ENCODE peak calls at places on chromosomes 2 and 18, in eight cellular contexts. J is cardiac muscle cell; Y is PC-3; L is spleen; V is CD8-positive, alpha-beta memory T cell; H is CD8-positive, alpha-beta T cell; D is heart left ventricle; U is IMR-90. O is an unnamed sample. For H3K4me1 and H3K9me3, the result is how much of the 10 kb centered on the place peaks cover.

GRCh38 chr2:62398295-62398855 is 107.6 kb downstream of the TMEM17 start:
- DNase-seq in L (no peak), V (no peak), D (no peak), U (no peak), J (no peak), H (no peak), Y (no peak), O (no peak)

GRCh38 chr2:118090387-118091139 is 2.3 kb downstream of the INSIG2 start:
- DNase-seq in J (no peak), D (no peak), V (no peak), H (no peak), Y (no peak), L (no peak), U (no peak), O (no peak)

GRCh38 chr2:152409691-152410597 is 75.0 kb downstream of the FMNL2 start:
- DNase-seq in Y (peak), V (no peak), L (no peak), J (no peak), H (no peak), D (no peak), U (peak), O (no peak)

GRCh38 chr2:187547353-187547979 is 6.8 kb downstream of the TFPI start:
- DNase-seq in Y (peak), H (no peak), U (peak), J (no peak), V (no peak), D (peak), L (no peak), O (peak)

GRCh38 chr2:43196773-43197567 is 29.4 kb downstream of the ZFP36L2 start:
- DNase-seq in D (no peak), H (no peak), J (no peak), U (peak), V (no peak), L (no peak), Y (no peak), O (no peak)

GRCh38 chr2:132668986-132669853 is 785 bp downstream of the LYPD1 start:
- DNase-seq in Y (peak), L (no peak), D (no peak), V (no peak), U (no peak), J (peak), H (no peak), O (peak)

GRCh38 chr2:29012211-29012681 is 31.1 kb downstream of the TOGARAM2 start:
- DNase-seq in D (peak), J (peak), H (peak), Y (no peak), L (peak), U (no peak), V (peak), O (no peak)

GRCh38 chr2:190404487-190404886 is 3.7 kb upstream of the MFSD6 start:
- DNase-seq in Y (no peak), J (no peak), D (no peak), L (no peak), U (peak), H (no peak), V (no peak), O (no peak)

GRCh38 chr18:23228102-23229051 is 93.1 kb downstream of the CABLES1 start:
- DNase-seq in J (no peak), U (peak), D (no peak), Y (peak), H (no peak), V (no peak), L (no peak), O (peak)

GRCh38 chr2:175864131-175864728 is 137.8 kb downstream of the LNPK start:
- DNase-seq in H (no peak), V (no peak), Y (no peak), L (no peak), J (no peak), D (no peak), U (no peak), O (no peak)

GRCh38 chr2:95695613-95696012 is 103.8 kb downstream of the TRIM43 start:
- DNase-seq in L (no peak), H (no peak), U (no peak), J (no peak), Y (no peak), D (peak), V (no peak), O (no peak)

GRCh38 chr18:47800192-47800591 is 130.3 kb downstream of the SMAD2 start:
- DNase-seq in H (no peak), U (no peak), Y (no peak), V (no peak), L (no peak), D (no peak), J (no peak), O (no peak)

GRCh38 chr2:230913812-230914211 is 11.2 kb downstream of the GPR55 start:
- DNase-seq in V (no peak), L (peak), H (no peak), Y (no peak), D (no peak), J (no peak), U (no peak), O (no peak)

GRCh38 chr2:171160630-171161424 is at the start of gene TLK1:
- DNase-seq in J (peak), H (peak), V (peak), Y (peak), U (peak), D (peak), L (peak), O (peak)

GRCh38 chr2:137449454-137449853 is 514.8 kb upstream of the HNMT start:
- DNase-seq in V (no peak), L (no peak), D (no peak), J (no peak), Y (no peak), U (no peak), H (no peak), O (no peak)

GRCh38 chr18:74375999-74376398 is 60.4 kb downstream of the C18orf63 start:
- DNase-seq in L (no peak), D (no peak), H (no peak), V (no peak), U (peak), J (no peak), Y (peak), O (no peak)

GRCh38 chr18:23971656-23972230 is 42.8 kb upstream of the TTC39C start:
- DNase-seq in V (no peak), D (no peak), H (no peak), U (no peak), J (no peak), Y (peak), L (no peak), O (no peak)

GRCh38 chr2:202314116-202314515 is 48.6 kb downstream of the NOP58 start:
- DNase-seq in H (no peak), Y (no peak), J (no peak), D (no peak), L (no peak), V (no peak), U (no peak), O (no peak)

GRCh38 chr2:235843591-235844395 is 324.4 kb downstream of the GBX2 start:
- DNase-seq in J (no peak), L (peak), H (no peak), U (no peak), V (no peak), Y (no peak), D (no peak), O (no peak)

GRCh38 chr2:219402665-219403515 is 15.2 kb upstream of the DNPEP start:
- DNase-seq in Y (peak), U (peak), L (no peak), D (peak), V (peak), J (peak), H (peak), O (peak)

GRCh38 chr2:113234721-113235346 is 43.9 kb downstream of the PAX8 start:
- DNase-seq in Y (no peak), U (peak), D (no peak), L (no peak), H (no peak), J (no peak), V (no peak), O (no peak)
- H3K4me1 ChIP-seq in Y (under half), U (under half), D (under half), L (under half), H (under half), J (under half), V (under half), O (under half)

GRCh38 chr18:78948221-78948620 is 31.4 kb upstream of the SALL3 start:
- DNase-seq in D (no peak), J (no peak), U (no peak), V (no peak), H (no peak), L (no peak), Y (no peak), O (no peak)
- H3K9me3 ChIP-seq in D (under half), J (under half), U (under half), V (under half), H (under half), L (under half), Y (under half), O (under half)

GRCh38 chr2:3659447-3660432 is 1.7 kb downstream of the ALLC start:
- DNase-seq in V (no peak), D (peak), Y (no peak), H (no peak), L (peak), J (peak), U (peak), O (no peak)

GRCh38 chr2:3661149-3661660 is 3.2 kb downstream of the ALLC start:
- DNase-seq in L (peak), J (no peak), Y (no peak), U (peak), D (no peak), H (no peak), V (no peak), O (no peak)

GRCh38 chr2:3664925-3665324 is 6.9 kb downstream of the ALLC start:
- DNase-seq in Y (peak), V (no peak), D (no peak), U (no peak), L (no peak), J (no peak), H (no peak), O (no peak)

GRCh38 chr2:3664118-3664517 is 6.1 kb downstream of the ALLC start:
- DNase-seq in H (no peak), J (no peak), L (no peak), V (no peak), D (no peak), Y (no peak), U (no peak), O (no peak)

GRCh38 chr2:3662239-3662638 is 4.2 kb downstream of the ALLC start:
- DNase-seq in L (peak), V (no peak), D (no peak), Y (no peak), J (no peak), U (no peak), H (no peak), O (peak)
- H3K4me1 ChIP-seq in L (under half), V (under half), D (under half), Y (under half), J (under half), U (under half), H (under half), O (under half)

DNA sequence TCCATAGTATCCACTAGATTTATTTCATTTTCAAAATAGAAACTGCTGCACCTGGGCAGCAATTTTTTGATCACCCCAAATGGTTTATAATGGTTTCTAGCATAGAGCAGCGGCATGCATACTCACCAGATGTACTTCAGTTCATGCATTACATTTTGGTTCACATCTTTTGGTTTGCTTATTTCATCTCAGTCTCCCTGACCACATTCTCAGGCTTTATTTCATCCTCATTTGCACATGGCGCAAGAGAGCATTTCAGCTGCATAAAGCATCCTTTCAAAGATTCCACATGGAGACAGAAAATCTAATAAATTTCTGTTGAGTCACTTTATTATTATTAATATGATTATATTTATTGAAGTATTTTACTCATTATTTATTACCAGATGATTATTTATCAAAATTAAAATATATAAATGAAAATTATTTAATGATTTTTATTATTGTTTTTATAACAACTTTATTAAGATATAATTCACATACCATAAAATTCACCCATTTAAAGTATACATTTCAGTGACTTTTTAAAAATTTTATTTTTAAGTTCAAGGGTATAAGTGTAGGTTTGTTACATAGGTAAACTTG is 284.6 kb downstream of the TXNL1 start:
- DNase-seq in L (no peak), D (no peak), H (no peak), J (no peak), V (no peak), Y (no peak), U (no peak), O (no peak)
- H3K9me3 ChIP-seq in L (under half), D (under half), H (under half), J (under half), V (under half), Y (under half), U (under half), O (under half)

GRCh38 chr2:68467077-68467960 is at the start of the genes APLF and FBXO48:
- DNase-seq in U (peak), H (peak), Y (peak), L (peak), J (peak), V (peak), D (peak), O (peak)
- H3K4me1 ChIP-seq in U (under half), H (under half), Y (under half), L (under half), J (under half), V (under half), D (under half), O (under half)

GRCh38 chr18:55663891-55664290 is 75.9 kb upstream of the TCF4 start:
- DNase-seq in J (no peak), U (no peak), V (no peak), H (no peak), Y (no peak), D (no peak), L (no peak), O (no peak)

GRCh38 chr18:55657572-55658331 is 69.8 kb upstream of the TCF4 start:
- DNase-seq in J (no peak), L (no peak), V (no peak), Y (no peak), D (no peak), U (no peak), H (no peak), O (no peak)

GRCh38 chr18:55658598-55658997 is 70.6 kb upstream of the TCF4 start:
- DNase-seq in J (no peak), V (no peak), H (no peak), L (no peak), Y (peak), D (no peak), U (no peak), O (no peak)
- H3K9me3 ChIP-seq in J (under half), V (under half), H (under half), L (under half), Y (under half), D (under half), U (under half), O (under half)

DNA sequence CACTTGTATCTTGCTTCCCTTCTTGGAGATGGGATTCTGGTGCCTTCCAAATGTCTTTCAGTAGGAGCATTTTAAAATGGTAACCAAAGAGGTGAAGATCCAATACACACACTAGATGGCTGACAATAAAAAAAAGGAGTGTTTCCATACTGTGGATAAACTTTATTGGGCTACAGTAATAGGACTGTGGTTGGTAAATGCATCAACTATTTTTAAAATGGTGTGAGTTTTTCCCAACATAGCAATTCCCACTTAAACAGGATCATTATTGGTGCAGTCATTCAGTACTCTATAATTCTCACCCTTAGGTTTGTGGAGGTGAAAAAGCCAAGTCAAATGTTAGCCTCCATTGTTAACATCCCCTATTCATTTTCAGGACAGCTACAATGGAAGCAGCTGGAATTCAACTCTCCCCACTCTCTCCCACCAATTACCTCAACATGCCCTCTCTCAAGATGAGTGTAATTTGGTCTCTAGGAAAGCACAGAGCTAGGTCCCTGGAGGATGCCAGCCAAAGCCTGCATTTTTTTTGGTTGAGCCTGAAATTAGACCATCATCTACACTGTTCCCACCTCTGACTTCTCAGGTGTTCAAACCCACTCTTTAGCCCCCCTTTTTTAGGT is 273.3 kb downstream of the TCF4 start:
- DNase-seq in V (no peak), Y (no peak), L (no peak), J (no peak), H (no peak), D (no peak), U (no peak), O (peak)
- H3K4me1 ChIP-seq in V (under half), Y (under half), L (half or more), J (under half), H (under half), D (under half), U (under half), O (half or more)